ENCODE peak calls at places on chromosomes 2 and 18, in four cellular contexts. V is IMR-90, P is NCI-H1105, E is NCI-H1436. H is an unnamed sample.

GRCh38 chr2:3466482-3466863 is 52.9 kb downstream of the ADI1 start:
- DNase-seq in V (no peak), P (no peak), E (no peak), H (no peak)

GRCh38 chr18:59249186-59249774 is 24.0 kb downstream of the RAX start:
- DNase-seq in V (peak; percentile 80), P (peak; percentile 62), E (peak; percentile 55), H (peak; percentile 77)

GRCh38 chr18:76657428-76657827 is 162.4 kb upstream of the ZNF516 start:
- DNase-seq in V (no peak), P (no peak), E (no peak), H (no peak)

GRCh38 chr2:110120171-110121051 is 4.8 kb upstream of the MALL start:
- DNase-seq in V (no peak), P (no peak), E (no peak), H (no peak)

GRCh38 chr2:20616341-20616871 is 34.5 kb downstream of the HS1BP3 start:
- DNase-seq in V (no peak), P (no peak), E (no peak), H (no peak)

GRCh38 chr2:218645126-218645525 is 14.3 kb downstream of the ZNF142 start:
- DNase-seq in V (peak; percentile 62), P (no peak), E (no peak), H (peak; percentile 93)

GRCh38 chr2:176527141-176527901 is 258.1 kb downstream of the MTX2 start:
- DNase-seq in V (no peak), P (peak; percentile 60), E (no peak), H (no peak)

GRCh38 chr2:128772671-128773070 is 454.0 kb upstream of the HS6ST1 start:
- DNase-seq in V (no peak), P (no peak), E (no peak), H (no peak)

GRCh38 chr18:58176915-58177717 is 133.1 kb downstream of the NEDD4L start:
- DNase-seq in V (peak; percentile 95), P (no peak), E (no peak), H (peak; percentile 89)

GRCh38 chr2:225660262-225661091 is 261.0 kb downstream of the NYAP2 start:
- DNase-seq in V (peak; percentile 63), P (peak; percentile 69), E (peak; percentile 75), H (peak; percentile 55)

GRCh38 chr2:160214461-160215055 is 14.5 kb upstream of the ITGB6 start:
- DNase-seq in V (peak; percentile 90), P (no peak), E (no peak), H (peak; percentile 93)

GRCh38 chr18:55306338-55306737 is 281.7 kb downstream of the TCF4 start:
- DNase-seq in V (no peak), P (no peak), E (no peak), H (no peak)

H was measured in bronchial epithelial cell.